ENCODE peak calls at places on chromosome 13, in four cellular contexts. H is Panc1, V is PC-3, A is heart left ventricle. Y is an unnamed sample.

GRCh38 chr13:33717775-33718174 is 100.2 kb upstream of the RFC3 start:
- DNase-seq in H (no peak), V (no peak), A (no peak), Y (no peak)

GRCh38 chr13:77565635-77566034 is 30.1 kb downstream of the SCEL start:
- DNase-seq in H (peak; percentile 5), V (peak; percentile 66), A (no peak), Y (no peak)

GRCh38 chr13:37277435-37278144 is 172.1 kb upstream of the CSNK1A1L start:
- DNase-seq in H (no peak), V (no peak), A (no peak), Y (no peak)

GRCh38 chr13:76380436-76381065 is 505.7 kb downstream of the KCTD12 start:
- DNase-seq in H (no peak), V (no peak), A (no peak), Y (no peak)

GRCh38 chr13:75757336-75757735 is 121.2 kb downstream of the LMO7 start:
- DNase-seq in H (no peak), V (no peak), A (no peak), Y (no peak)

GRCh38 chr13:44218501-44219240 is 155.0 kb upstream of the SERP2 start:
- DNase-seq in H (no peak), V (peak; percentile 67), A (peak; percentile 68), Y (peak; percentile 86)

GRCh38 chr13:79403113-79403512 is 2.9 kb downstream of the RBM26 start:
- DNase-seq in H (no peak), V (no peak), A (no peak), Y (no peak)

GRCh38 chr13:92994056-92994455 is 232.6 kb upstream of the GPC6 start:
- DNase-seq in H (no peak), V (peak; percentile 42), A (no peak), Y (no peak)

GRCh38 chr13:52749446-52749845 is 9.8 kb upstream of the CNMD start:
- DNase-seq in H (no peak), V (no peak), A (no peak), Y (no peak)

GRCh38 chr13:30581582-30581981 is 36.1 kb upstream of the USPL1 start:
- DNase-seq in H (no peak), V (peak; percentile 49), A (no peak), Y (no peak)

GRCh38 chr13:73776137-73776785 is 357.9 kb downstream of the KLF12 start:
- DNase-seq in H (no peak), V (no peak), A (no peak), Y (no peak)

GRCh38 chr13:92354583-92354982 is 872.0 kb upstream of the GPC6 start:
- DNase-seq in H (no peak), V (no peak), A (no peak), Y (no peak)

GRCh38 chr13:55652657-55653056 is 1488.1 kb upstream of the PRR20A start:
- DNase-seq in H (no peak), V (no peak), A (no peak), Y (no peak)

GRCh38 chr13:73708393-73708985 is 425.7 kb downstream of the KLF12 start:
- DNase-seq in H (peak; percentile 15), V (peak; percentile 77), A (no peak), Y (no peak)

GRCh38 chr13:79770056-79770455 is 289.1 kb downstream of the NDFIP2 start:
- DNase-seq in H (no peak), V (no peak), A (no peak), Y (no peak)

GRCh38 chr13:102707465-102707864 is 12.6 kb upstream of the METTL21C start:
- DNase-seq in H (no peak), V (peak; percentile 84), A (no peak), Y (no peak)

GRCh38 chr13:20943519-20944012 is 41.0 kb upstream of the XPO4 start:
- DNase-seq in H (peak; percentile 60), V (peak; percentile 98), A (peak; percentile 84), Y (peak; percentile 92)

GRCh38 chr13:100040196-100040595 is 48.7 kb upstream of the PCCA start:
- DNase-seq in H (no peak), V (no peak), A (no peak), Y (no peak)

GRCh38 chr13:62320129-62320724 is 904.6 kb upstream of the PCDH20 start:
- DNase-seq in H (peak; percentile 12), V (peak; percentile 49), A (no peak), Y (no peak)

GRCh38 chr13:93460005-93460404 is 233.4 kb downstream of the GPC6 start:
- DNase-seq in H (no peak), V (no peak), A (no peak), Y (no peak)

GRCh38 chr13:26022538-26023292 is 29.1 kb downstream of the SHISA2 start:
- DNase-seq in H (peak; percentile 46), V (peak; percentile 97), A (peak; percentile 82), Y (peak; percentile 84)

GRCh38 chr13:80224468-80224867 is 116.5 kb downstream of the SPRY2 start:
- DNase-seq in H (no peak), V (peak; percentile 82), A (no peak), Y (no peak)

GRCh38 chr13:33940898-33941297 is 122.9 kb downstream of the RFC3 start:
- DNase-seq in H (no peak), V (no peak), A (no peak), Y (no peak)

GRCh38 chr13:27442071-27442647 is 8.2 kb downstream of the MTIF3 start:
- DNase-seq in H (no peak), V (no peak), A (no peak), Y (no peak)

GRCh38 chr13:29594710-29595379 is 643 bp downstream of the SLC7A1 start:
- DNase-seq in H (no peak), V (peak; percentile 47), A (peak; percentile 73), Y (peak; percentile 94)

GRCh38 chr13:109344552-109345157 is 441.7 kb downstream of the IRS2 start:
- DNase-seq in H (no peak), V (peak; percentile 55), A (no peak), Y (no peak)

GRCh38 chr13:97892717-97893116 is 60.8 kb upstream of the IPO5 start:
- DNase-seq in H (no peak), V (peak; percentile 41), A (no peak), Y (no peak)

GRCh38 chr13:110405597-110406450 is 98.7 kb downstream of the COL4A2 start:
- DNase-seq in H (no peak), V (no peak), A (no peak), Y (peak; percentile 44)

GRCh38 chr13:40158218-40158617 is 502.8 kb downstream of the COG6 start:
- DNase-seq in H (no peak), V (peak; percentile 46), A (no peak), Y (no peak)

GRCh38 chr13:98411617-98412310 is 165.1 kb downstream of the STK24 start:
- DNase-seq in H (no peak), V (no peak), A (peak; percentile 44), Y (peak; percentile 85)

GRCh38 chr13:101515504-101515903 is 63.0 kb downstream of the ITGBL1 start:
- DNase-seq in H (no peak), V (no peak), A (no peak), Y (no peak)

GRCh38 chr13:101514100-101514499 is 61.6 kb downstream of the ITGBL1 start:
- DNase-seq in H (no peak), V (no peak), A (no peak), Y (no peak)

GRCh38 chr13:101512650-101513049 is 60.2 kb downstream of the ITGBL1 start:
- DNase-seq in H (no peak), V (peak; percentile 71), A (no peak), Y (no peak)

GRCh38 chr13:101514695-101515275 is 62.3 kb downstream of the ITGBL1 start:
- DNase-seq in H (no peak), V (peak; percentile 75), A (no peak), Y (no peak)

GRCh38 chr13:101516262-101516661 is 63.8 kb downstream of the ITGBL1 start:
- DNase-seq in H (no peak), V (no peak), A (no peak), Y (no peak)
- H3K4me1 ChIP-seq in H (no peaks in the 10 kb centered on the region), V (peaks cover 69% of the 10 kb centered on the region), A (no peaks in the 10 kb centered on the region), Y (no peaks in the 10 kb centered on the region)

GRCh38 chr13:49400755-49401659 is 42.9 kb downstream of the CAB39L start:
- DNase-seq in H (no peak), V (peak; percentile 31), A (no peak), Y (no peak)
- H3K27ac ChIP-seq in H (no peak overlapping the region), V (peak overlapping the region; percentile 83), A (peak overlapping the region; percentile 50), Y (peak overlapping the region; percentile 76)

GRCh38 chr13:112894423-112894672 is 74.7 kb upstream of the MCF2L start:
- DNase-seq in H (no peak), V (no peak), A (peak; percentile 22), Y (peak; percentile 35)
- H3K4me1 ChIP-seq in H (no peaks in the 10 kb centered on the region), V (no peaks in the 10 kb centered on the region), A (peaks cover 23% of the 10 kb centered on the region), Y (no peaks in the 10 kb centered on the region)

DNA sequence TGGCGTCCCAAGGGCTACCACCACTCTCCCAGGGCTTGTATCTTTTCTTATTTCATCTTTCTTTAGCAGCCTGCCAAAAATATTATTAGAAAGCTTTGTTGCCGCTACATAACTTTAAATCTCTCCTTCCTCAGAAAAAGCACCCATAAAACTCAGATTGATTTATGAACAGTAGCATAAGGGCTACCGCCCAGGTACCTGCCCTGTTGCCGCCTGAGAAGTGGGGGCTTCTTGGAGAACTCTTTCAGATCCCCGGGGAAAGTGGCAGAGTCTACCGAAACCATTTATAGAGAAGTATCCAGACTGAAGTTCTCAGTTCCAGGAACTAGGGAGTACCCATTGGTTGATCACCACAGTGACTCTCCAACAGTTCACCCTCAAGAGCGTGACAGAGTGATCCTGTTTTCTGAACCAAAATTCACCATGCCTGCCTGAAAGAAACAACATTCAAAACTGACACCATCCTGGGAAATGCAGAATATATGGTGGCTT is 697 bp upstream of the N4BP2L1 start:
- DNase-seq in H (no peak), V (no peak), A (no peak), Y (no peak)
- H3K27ac ChIP-seq in H (no peak overlapping the region), V (no peak overlapping the region), A (peak overlapping the region; percentile 82), Y (peak overlapping the region; percentile 58)

GRCh38 chr13:96481482-96481881 is 391.6 kb downstream of the HS6ST3 start:
- DNase-seq in H (no peak), V (no peak), A (no peak), Y (peak; percentile 51)
- H3K4me1 ChIP-seq in H (no peaks in the 10 kb centered on the region), V (no peaks in the 10 kb centered on the region), A (no peaks in the 10 kb centered on the region), Y (no peaks in the 10 kb centered on the region)

DNA sequence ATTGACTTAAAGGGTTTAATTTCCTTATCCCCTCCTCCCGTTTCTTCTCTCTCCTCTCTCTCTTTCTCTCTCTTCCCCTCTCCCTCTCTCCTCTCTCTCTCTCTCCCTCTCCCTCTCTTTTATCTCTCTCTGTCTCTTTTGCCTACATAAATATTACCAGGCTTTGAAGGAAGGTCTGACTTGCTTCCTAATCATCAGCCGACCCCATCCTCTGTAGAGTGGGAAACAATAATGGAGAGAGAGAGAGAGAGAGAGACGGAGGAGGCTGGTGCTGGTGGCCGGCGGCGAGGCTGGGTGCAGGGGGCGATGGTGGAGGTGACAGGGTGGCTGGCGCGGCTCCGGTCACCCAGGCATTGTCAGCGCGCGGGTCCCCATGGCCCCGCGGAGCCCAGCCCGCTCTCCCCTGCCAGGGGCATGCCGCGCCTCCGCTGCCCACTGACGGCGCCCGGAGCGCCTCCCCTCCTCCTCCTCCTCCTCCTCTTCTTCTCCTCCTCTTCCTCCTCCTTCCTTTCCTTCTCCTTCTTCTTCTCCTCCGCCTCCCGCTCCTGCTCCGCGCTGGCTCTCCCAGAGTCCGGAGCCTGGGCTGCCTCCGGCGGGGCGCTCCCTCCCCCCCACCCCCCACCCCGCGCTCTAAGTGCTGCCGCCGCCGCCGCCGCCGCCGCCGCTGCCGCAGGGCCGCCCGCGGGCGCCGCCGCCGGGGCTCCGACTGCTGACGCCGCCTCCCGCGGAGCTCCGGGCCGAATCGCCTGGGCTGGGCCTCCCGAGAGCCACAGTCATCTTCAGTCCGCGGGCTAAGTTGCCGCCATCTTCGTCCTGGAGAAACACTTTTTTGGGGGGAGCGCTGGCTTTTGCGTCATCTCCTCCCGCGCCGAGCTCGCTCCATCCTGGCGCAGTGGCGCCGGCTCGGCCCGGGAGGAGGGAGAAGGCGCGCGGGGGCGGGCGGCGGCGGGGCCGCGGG is 348.4 kb downstream of the LIG4 start:
- DNase-seq in H (no peak), V (peak; percentile 46), A (no peak), Y (no peak)
- H3K27ac ChIP-seq in H (no peak overlapping the region), V (no peak overlapping the region), A (no peak overlapping the region), Y (no peak overlapping the region)

GRCh38 chr13:89930861-89931260 is 1416.6 kb upstream of the MIR17HG start:
- DNase-seq in H (no peak), V (no peak), A (no peak), Y (no peak)
- H3K4me1 ChIP-seq in H (no peaks in the 10 kb centered on the region), V (no peaks in the 10 kb centered on the region), A (no peaks in the 10 kb centered on the region), Y (no peaks in the 10 kb centered on the region)

Y was measured in aorta.